ENCODE peak calls at places on chromosome 1, in five cellular contexts. A is BE2C, Z is psoas muscle, B is AG04450, Q is uterus. M is an unnamed sample.

GRCh38 chr1:27137544-27138075 is 17.3 kb downstream of the SLC9A1 start:
- DNase-seq in A (peak), B (no peak), Z (peak), Q (no peak), M (no peak)

GRCh38 chr1:176529395-176529794 is 66.4 kb downstream of the PAPPA2 start:
- DNase-seq in Q (no peak), B (no peak), A (no peak), Z (no peak), M (no peak)

GRCh38 chr1:246043556-246043955 is 463.5 kb downstream of the SMYD3 start:
- DNase-seq in B (no peak), Z (no peak), Q (no peak), A (peak), M (peak)

GRCh38 chr1:217139513-217139912 is 416.3 kb upstream of the ESRRG start:
- DNase-seq in Z (no peak), B (no peak), Q (no peak), A (no peak), M (no peak)

GRCh38 chr1:176854134-176854533 is 310.4 kb downstream of the ASTN1 start:
- DNase-seq in A (no peak), B (no peak), Z (no peak), Q (no peak), M (no peak)

GRCh38 chr1:32717503-32717902 is 14.9 kb upstream of the SYNC start:
- DNase-seq in Q (no peak), Z (no peak), A (no peak), B (no peak), M (no peak)

GRCh38 chr1:225137981-225138380 is 208.5 kb downstream of the DNAH14 start:
- DNase-seq in Z (no peak), A (no peak), B (no peak), Q (no peak), M (no peak)

GRCh38 chr1:65284229-65284628 is 25.1 kb upstream of the DNAJC6 start:
- DNase-seq in B (no peak), A (no peak), Q (no peak), Z (no peak), M (no peak)

GRCh38 chr1:62433861-62434611 is 2.8 kb upstream of the USP1 start:
- DNase-seq in Z (no peak), A (no peak), Q (no peak), B (no peak), M (no peak)

GRCh38 chr1:1162597-1163537 is 10.8 kb upstream of the TTLL10 start:
- DNase-seq in Z (no peak), Q (no peak), A (no peak), B (no peak), M (no peak)

GRCh38 chr1:88655685-88656299 is 28.3 kb upstream of the PKN2 start:
- DNase-seq in B (no peak), Q (no peak), A (no peak), Z (no peak), M (peak)

GRCh38 chr1:6127587-6128163 is 52.4 kb downstream of the CHD5 start:
- DNase-seq in B (no peak), Q (peak), Z (peak), A (peak), M (peak)

GRCh38 chr1:178093958-178094751 is at the start of gene RASAL2:
- DNase-seq in Q (peak), Z (peak), B (no peak), A (peak), M (peak)

GRCh38 chr1:151461694-151462093 is 2.4 kb upstream of the POGZ start:
- DNase-seq in B (no peak), Z (no peak), A (no peak), Q (no peak), M (no peak)

GRCh38 chr1:239244084-239244483 is 142.3 kb upstream of the CHRM3 start:
- DNase-seq in A (no peak), Z (no peak), Q (no peak), B (no peak), M (no peak)

GRCh38 chr1:84763912-84764675 is 73.8 kb upstream of the SSX2IP start:
- DNase-seq in Q (no peak), A (no peak), B (no peak), Z (no peak), M (no peak)

GRCh38 chr1:233060595-233060994 is 110.2 kb downstream of the NTPCR start:
- DNase-seq in A (no peak), B (no peak), Z (no peak), Q (no peak), M (no peak)

GRCh38 chr1:59879556-59879955 is 47.0 kb downstream of the CYP2J2 start:
- DNase-seq in Q (no peak), B (peak), A (peak), Z (peak), M (peak)

GRCh38 chr1:160177231-160177630 is 13.1 kb upstream of the CASQ1 start:
- DNase-seq in Z (no peak), Q (no peak), A (no peak), B (no peak), M (no peak)

GRCh38 chr1:228101994-228102790 is 933 bp downstream of the C1orf35 start:
- DNase-seq in Q (no peak), A (peak), B (no peak), Z (peak), M (peak)

GRCh38 chr1:28917757-28918118 is 3.4 kb downstream of the EPB41 start:
- DNase-seq in A (no peak), Q (no peak), Z (no peak), B (no peak), M (no peak)

GRCh38 chr1:88237026-88237425 is 447.0 kb upstream of the PKN2 start:
- DNase-seq in Q (no peak), B (no peak), A (no peak), Z (no peak), M (peak)

GRCh38 chr1:53133261-53134041 is 9.0 kb downstream of the SLC1A7 start:
- DNase-seq in Z (no peak), Q (no peak), A (no peak), B (no peak), M (no peak)

GRCh38 chr1:181413836-181414235 is 69.5 kb upstream of the CACNA1E start:
- DNase-seq in B (no peak), Z (no peak), A (no peak), Q (no peak), M (no peak)

GRCh38 chr1:170162385-170163226 is 16.8 kb downstream of the NTMT2 start:
- DNase-seq in Q (peak), Z (no peak), A (no peak), B (peak), M (peak)

GRCh38 chr1:116415699-116416533 is 42.9 kb downstream of the ATP1A1 start:
- DNase-seq in A (peak), Q (no peak), B (no peak), Z (no peak), M (peak)

GRCh38 chr1:88935522-88936222 is 44.3 kb upstream of the GTF2B start:
- DNase-seq in B (peak), A (no peak), Q (no peak), Z (no peak), M (peak)

GRCh38 chr1:186806477-186806876 is 22.3 kb upstream of the PLA2G4A start:
- DNase-seq in Q (no peak), B (no peak), Z (no peak), A (peak), M (peak)

GRCh38 chr1:34113887-34114286 is 51.1 kb downstream of the CSMD2 start:
- DNase-seq in Q (no peak), A (no peak), B (no peak), Z (no peak), M (peak)

GRCh38 chr1:151060241-151061011 is at the start of gene MLLT11:
- DNase-seq in Z (no peak), A (peak), B (no peak), Q (peak), M (peak)

GRCh38 chr1:245166471-245166885 is 11.7 kb downstream of the KIF26B start:
- DNase-seq in B (no peak), A (peak), Z (no peak), Q (no peak), M (peak)

GRCh38 chr1:242243472-242243871 is 244.6 kb upstream of the MAP1LC3C start:
- DNase-seq in B (no peak), Z (no peak), Q (no peak), A (no peak), M (no peak)

GRCh38 chr1:242242983-242243382 is 244.1 kb upstream of the MAP1LC3C start:
- DNase-seq in Q (no peak), B (no peak), A (no peak), Z (no peak), M (no peak)

GRCh38 chr1:242240061-242240460 is 241.2 kb upstream of the MAP1LC3C start:
- DNase-seq in Z (no peak), Q (no peak), A (peak), B (no peak), M (no peak)

GRCh38 chr1:242239394-242239793 is 240.5 kb upstream of the MAP1LC3C start:
- DNase-seq in A (peak), Q (no peak), Z (no peak), B (no peak), M (no peak)

GRCh38 chr1:242240691-242241090 is 241.8 kb upstream of the MAP1LC3C start:
- DNase-seq in A (no peak), B (no peak), Q (no peak), Z (no peak), M (no peak)
- H3K4me3 ChIP-seq in A (no peak), B (no peak), Q (no peak), Z (no peak), M (no peak)

DNA sequence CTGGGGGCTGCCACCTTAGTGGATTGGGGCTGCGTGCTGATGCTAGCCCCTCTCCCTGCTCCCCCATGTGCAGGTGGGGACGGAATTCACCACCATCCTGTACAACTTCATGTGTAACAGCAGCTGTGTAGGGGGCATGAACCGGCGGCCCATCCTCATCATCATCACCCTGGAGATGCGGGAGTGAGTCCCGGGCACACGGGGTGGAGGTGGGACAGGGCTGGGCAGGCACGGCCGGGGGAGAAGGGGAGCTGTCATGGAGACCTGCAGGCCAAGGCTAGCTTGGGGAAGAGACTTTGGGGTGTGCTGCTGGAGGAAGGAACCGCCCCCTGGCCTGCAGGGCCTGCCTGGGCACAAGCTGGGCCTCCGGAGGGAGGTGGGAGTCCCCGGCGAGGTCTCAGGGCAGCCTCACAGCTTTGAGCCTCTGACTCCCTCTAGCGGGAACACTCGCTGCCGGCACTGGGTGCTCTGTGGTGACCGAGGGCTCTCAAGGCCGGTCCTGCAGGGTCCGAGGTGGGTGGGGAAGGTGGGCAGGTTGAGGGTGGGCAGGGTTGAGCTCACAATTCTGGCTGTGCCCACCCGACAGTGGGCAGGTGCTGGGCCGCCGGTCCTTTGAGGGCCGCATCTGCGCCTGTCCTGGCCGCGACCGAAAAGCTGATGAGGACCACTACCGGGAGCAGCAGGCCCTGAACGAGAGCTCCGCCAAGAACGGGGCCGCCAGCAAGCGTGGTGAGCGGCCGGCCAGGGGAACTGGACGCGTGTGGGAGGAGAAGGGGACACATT is 25.0 kb upstream of the CCDC27 start:
- DNase-seq in A (peak), Z (no peak), B (no peak), Q (no peak), M (peak)
- TF ChIP-seq CTCF in A (peak), Z (no peak), B (peak), Q (no peak), M (peak)

GRCh38 chr1:107483949-107484348 is 343.1 kb downstream of the NTNG1 start:
- DNase-seq in A (no peak), Z (no peak), B (no peak), Q (no peak), M (no peak)
- H3K4me3 ChIP-seq in A (no peak), Z (no peak), B (no peak), Q (no peak), M (no peak)

GRCh38 chr1:167439301-167439988 is 78.9 kb downstream of the CD247 start:
- DNase-seq in A (peak), Q (peak), Z (peak), B (no peak), M (peak)
- TF ChIP-seq CTCF in A (peak), Q (no peak), Z (peak), B (peak), M (peak)